ENCODE peak calls at places on chromosomes 5 and 9, in seven cellular contexts. One of them, this sample, is unnamed. For H3K36me3, the result is how much of the 10 kb centered on the place peaks cover.

GRCh38 chr5:145587308-145588071 is 247.7 kb downstream of the PRELID2 start:
- DNase-seq in tibial nerve: no peak
- DNase-seq in HepG2: peak
- DNase-seq in GM12878: no peak
- DNase-seq in K562: no peak
- DNase-seq in stomach: no peak
- DNase-seq in ovary: peak
- DNase-seq in this sample: no peak

GRCh38 chr5:58871648-58872242 is 288.9 kb downstream of the RAB3C start:
- DNase-seq in K562: peak
- DNase-seq in tibial nerve: no peak
- DNase-seq in ovary: peak
- DNase-seq in HepG2: peak
- DNase-seq in stomach: no peak
- DNase-seq in GM12878: no peak
- DNase-seq in this sample: no peak

GRCh38 chr9:132239999-132240859 is 78.4 kb downstream of the NTNG2 start:
- DNase-seq in HepG2: no peak
- DNase-seq in GM12878: no peak
- DNase-seq in K562: no peak
- DNase-seq in ovary: peak
- DNase-seq in stomach: no peak
- DNase-seq in tibial nerve: no peak
- DNase-seq in this sample: no peak

GRCh38 chr9:99489043-99489378 is 266.9 kb downstream of the SEC61B start:
- DNase-seq in K562: no peak
- DNase-seq in tibial nerve: no peak
- DNase-seq in HepG2: no peak
- DNase-seq in stomach: no peak
- DNase-seq in ovary: no peak
- DNase-seq in GM12878: no peak
- DNase-seq in this sample: no peak

GRCh38 chr5:472656-473343 is 29.8 kb downstream of the EXOC3 start:
- DNase-seq in GM12878: no peak
- DNase-seq in HepG2: peak
- DNase-seq in K562: peak
- DNase-seq in stomach: peak
- DNase-seq in ovary: peak
- DNase-seq in tibial nerve: peak
- DNase-seq in this sample: peak

GRCh38 chr9:71820516-71820915 is 52.2 kb upstream of the CEMIP2 start:
- DNase-seq in HepG2: no peak
- DNase-seq in ovary: no peak
- DNase-seq in tibial nerve: no peak
- DNase-seq in stomach: no peak
- DNase-seq in GM12878: no peak
- DNase-seq in K562: no peak
- DNase-seq in this sample: no peak

GRCh38 chr5:156169495-156169894 is 157.5 kb upstream of the SGCD start:
- DNase-seq in K562: no peak
- DNase-seq in stomach: no peak
- DNase-seq in HepG2: no peak
- DNase-seq in ovary: no peak
- DNase-seq in tibial nerve: no peak
- DNase-seq in GM12878: no peak
- DNase-seq in this sample: no peak

GRCh38 chr9:113454914-113455761 is 8.4 kb upstream of the RGS3 start:
- DNase-seq in GM12878: no peak
- DNase-seq in tibial nerve: no peak
- DNase-seq in K562: peak
- DNase-seq in HepG2: peak
- DNase-seq in ovary: peak
- DNase-seq in stomach: peak
- DNase-seq in this sample: no peak

GRCh38 chr5:62720036-62720441 is 141.4 kb downstream of the LRRC70 start:
- DNase-seq in GM12878: peak
- DNase-seq in K562: peak
- DNase-seq in stomach: peak
- DNase-seq in tibial nerve: no peak
- DNase-seq in ovary: no peak
- DNase-seq in HepG2: peak
- DNase-seq in this sample: no peak

GRCh38 chr9:113992276-113992951 is 85.7 kb downstream of the AMBP start:
- DNase-seq in K562: no peak
- DNase-seq in tibial nerve: no peak
- DNase-seq in HepG2: no peak
- DNase-seq in ovary: no peak
- DNase-seq in stomach: peak
- DNase-seq in GM12878: no peak
- DNase-seq in this sample: no peak

GRCh38 chr5:59190746-59191145 is 607.9 kb downstream of the RAB3C start:
- DNase-seq in ovary: no peak
- DNase-seq in K562: no peak
- DNase-seq in tibial nerve: no peak
- DNase-seq in stomach: no peak
- DNase-seq in GM12878: no peak
- DNase-seq in HepG2: no peak
- DNase-seq in this sample: no peak

GRCh38 chr5:40291338-40291737 is 388.4 kb upstream of the PTGER4 start:
- DNase-seq in K562: no peak
- DNase-seq in HepG2: no peak
- DNase-seq in GM12878: no peak
- DNase-seq in ovary: no peak
- DNase-seq in tibial nerve: no peak
- DNase-seq in stomach: no peak
- DNase-seq in this sample: no peak

GRCh38 chr5:160269017-160269416 is 39.7 kb downstream of the FABP6 start:
- DNase-seq in ovary: peak
- DNase-seq in K562: no peak
- DNase-seq in stomach: peak
- DNase-seq in tibial nerve: peak
- DNase-seq in HepG2: no peak
- DNase-seq in GM12878: no peak
- DNase-seq in this sample: peak

GRCh38 chr9:116391306-116391900 is 237.8 kb downstream of the PAPPA start:
- DNase-seq in HepG2: no peak
- DNase-seq in GM12878: no peak
- DNase-seq in K562: no peak
- DNase-seq in ovary: no peak
- DNase-seq in stomach: no peak
- DNase-seq in tibial nerve: no peak
- DNase-seq in this sample: no peak

GRCh38 chr5:138275379-138275782 is 960 bp upstream of the GFRA3 start:
- DNase-seq in tibial nerve: no peak
- DNase-seq in ovary: no peak
- DNase-seq in HepG2: peak
- DNase-seq in K562: no peak
- DNase-seq in GM12878: no peak
- DNase-seq in stomach: no peak
- DNase-seq in this sample: no peak

GRCh38 chr9:91946825-91947224 is 3.2 kb downstream of the ROR2 start:
- DNase-seq in HepG2: no peak
- DNase-seq in GM12878: no peak
- DNase-seq in K562: no peak
- DNase-seq in tibial nerve: no peak
- DNase-seq in ovary: no peak
- DNase-seq in stomach: no peak
- DNase-seq in this sample: no peak

GRCh38 chr9:136644343-136644592 is 18.4 kb upstream of the EGFL7 start:
- DNase-seq in stomach: peak
- DNase-seq in tibial nerve: no peak
- DNase-seq in GM12878: no peak
- DNase-seq in ovary: peak
- DNase-seq in HepG2: no peak
- DNase-seq in K562: peak
- DNase-seq in this sample: peak

GRCh38 chr5:172806897-172807672 is 27.0 kb upstream of the ERGIC1 start:
- DNase-seq in HepG2: peak
- DNase-seq in stomach: peak
- DNase-seq in tibial nerve: peak
- DNase-seq in ovary: peak
- DNase-seq in K562: peak
- DNase-seq in GM12878: peak
- DNase-seq in this sample: peak
- TF ChIP-seq EP300 in HepG2: no peak
- TF ChIP-seq EP300 in stomach: no peak
- TF ChIP-seq EP300 in tibial nerve: peak
- TF ChIP-seq EP300 in ovary: no peak
- TF ChIP-seq EP300 in K562: peak
- TF ChIP-seq EP300 in GM12878: no peak
- TF ChIP-seq EP300 in this sample: no peak

GRCh38 chr5:36689225-36689624 is 82.8 kb downstream of the SLC1A3 start:
- DNase-seq in GM12878: no peak
- DNase-seq in tibial nerve: no peak
- DNase-seq in K562: no peak
- DNase-seq in ovary: no peak
- DNase-seq in HepG2: no peak
- DNase-seq in stomach: no peak
- DNase-seq in this sample: no peak
- TF ChIP-seq POLR2A in GM12878: no peak
- TF ChIP-seq POLR2A in tibial nerve: no peak
- TF ChIP-seq POLR2A in K562: no peak
- TF ChIP-seq POLR2A in ovary: no peak
- TF ChIP-seq POLR2A in HepG2: no peak
- TF ChIP-seq POLR2A in stomach: no peak
- TF ChIP-seq POLR2A in this sample: no peak

GRCh38 chr5:176406436-176407052 is 9.8 kb downstream of the CLTB start:
- DNase-seq in ovary: no peak
- DNase-seq in tibial nerve: no peak
- DNase-seq in stomach: no peak
- DNase-seq in K562: peak
- DNase-seq in HepG2: no peak
- DNase-seq in GM12878: no peak
- DNase-seq in this sample: peak
- H3K36me3 ChIP-seq in ovary: under half
- H3K36me3 ChIP-seq in tibial nerve: half or more
- H3K36me3 ChIP-seq in stomach: half or more
- H3K36me3 ChIP-seq in K562: under half
- H3K36me3 ChIP-seq in HepG2: under half
- H3K36me3 ChIP-seq in GM12878: under half
- H3K36me3 ChIP-seq in this sample: under half

DNA sequence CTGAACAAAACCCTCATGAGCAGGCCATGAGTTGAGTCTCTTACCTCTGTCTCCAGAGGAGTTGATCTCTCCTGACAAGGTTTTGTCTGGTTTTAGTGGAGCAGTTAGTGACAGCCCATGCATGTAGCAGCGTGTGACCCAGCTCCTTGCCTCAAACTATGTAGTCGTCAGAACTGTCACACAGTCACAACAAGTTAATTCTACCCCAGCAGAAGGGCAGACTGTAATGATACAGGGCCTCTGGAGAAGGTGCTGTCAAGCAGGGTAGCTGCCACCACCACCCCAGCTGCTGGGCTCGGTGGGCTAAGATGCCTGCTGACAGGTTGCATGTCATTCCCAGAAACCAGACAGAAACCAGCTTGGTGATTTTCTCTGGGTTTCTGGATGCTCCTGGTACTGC is 194.5 kb downstream of the PSAT1 start:
- DNase-seq in ovary: no peak
- DNase-seq in GM12878: no peak
- DNase-seq in stomach: no peak
- DNase-seq in tibial nerve: no peak
- DNase-seq in HepG2: no peak
- DNase-seq in K562: no peak
- DNase-seq in this sample: no peak
- TF ChIP-seq EP300 in ovary: no peak
- TF ChIP-seq EP300 in GM12878: no peak
- TF ChIP-seq EP300 in stomach: no peak
- TF ChIP-seq EP300 in tibial nerve: no peak
- TF ChIP-seq EP300 in HepG2: no peak
- TF ChIP-seq EP300 in K562: no peak
- TF ChIP-seq EP300 in this sample: no peak

GRCh38 chr5:69189162-69190086 is at the start of gene CENPH:
- DNase-seq in stomach: peak
- DNase-seq in ovary: peak
- DNase-seq in K562: peak
- DNase-seq in HepG2: peak
- DNase-seq in GM12878: peak
- DNase-seq in tibial nerve: peak
- DNase-seq in this sample: peak
- TF ChIP-seq POLR2A in stomach: no peak
- TF ChIP-seq POLR2A in ovary: peak
- TF ChIP-seq POLR2A in K562: peak
- TF ChIP-seq POLR2A in HepG2: peak
- TF ChIP-seq POLR2A in GM12878: peak
- TF ChIP-seq POLR2A in tibial nerve: no peak
- TF ChIP-seq POLR2A in this sample: no peak

GRCh38 chr9:36214571-36214970 is 23.9 kb downstream of the CLTA start:
- DNase-seq in stomach: no peak
- DNase-seq in ovary: no peak
- DNase-seq in K562: no peak
- DNase-seq in tibial nerve: no peak
- DNase-seq in HepG2: no peak
- DNase-seq in GM12878: no peak
- DNase-seq in this sample: no peak

GRCh38 chr9:36218011-36218410 is 27.3 kb downstream of the CLTA start:
- DNase-seq in HepG2: no peak
- DNase-seq in K562: no peak
- DNase-seq in ovary: no peak
- DNase-seq in tibial nerve: no peak
- DNase-seq in GM12878: no peak
- DNase-seq in stomach: no peak
- DNase-seq in this sample: no peak

GRCh38 chr9:36213989-36214388 is 23.3 kb downstream of the CLTA start:
- DNase-seq in stomach: no peak
- DNase-seq in ovary: no peak
- DNase-seq in K562: no peak
- DNase-seq in GM12878: no peak
- DNase-seq in tibial nerve: no peak
- DNase-seq in HepG2: no peak
- DNase-seq in this sample: no peak

GRCh38 chr9:36218411-36218901 is 27.7 kb downstream of the CLTA start:
- DNase-seq in K562: no peak
- DNase-seq in stomach: no peak
- DNase-seq in GM12878: no peak
- DNase-seq in ovary: no peak
- DNase-seq in tibial nerve: no peak
- DNase-seq in HepG2: no peak
- DNase-seq in this sample: no peak

DNA sequence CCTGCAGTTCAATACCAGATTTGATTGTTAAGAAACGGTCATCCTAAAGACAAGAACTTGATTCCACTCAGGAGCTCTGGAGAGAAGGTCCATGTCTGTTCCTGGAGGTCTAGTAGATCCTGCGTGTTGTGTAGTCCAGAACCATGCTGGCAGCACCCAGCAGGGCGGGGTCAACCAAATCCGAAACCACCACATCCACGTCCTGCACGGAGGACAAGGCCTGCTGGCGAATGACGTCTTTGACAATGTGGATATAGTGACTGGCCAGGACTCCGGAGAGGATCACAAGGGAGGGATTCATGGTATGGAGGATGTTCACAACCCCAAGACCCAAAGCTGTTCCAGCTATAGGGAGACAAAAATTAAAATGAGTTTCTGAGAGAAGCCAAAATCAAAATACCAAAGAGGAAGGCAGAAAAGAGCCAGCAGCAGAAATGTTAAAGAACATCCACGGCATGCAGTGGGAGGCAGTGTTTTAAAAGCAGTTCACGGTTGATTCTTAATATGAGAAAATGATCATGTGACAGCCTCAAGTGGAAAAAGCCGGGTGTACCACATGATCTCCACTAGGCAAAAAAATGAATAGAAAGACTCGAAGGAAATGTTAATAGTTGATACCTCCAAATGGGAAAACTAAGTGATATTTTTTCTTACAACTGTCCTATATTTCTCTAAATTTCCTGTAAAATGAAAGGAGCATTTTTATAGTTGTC is 26.7 kb downstream of the CLTA start:
- DNase-seq in tibial nerve: no peak
- DNase-seq in stomach: no peak
- DNase-seq in ovary: no peak
- DNase-seq in GM12878: no peak
- DNase-seq in HepG2: no peak
- DNase-seq in K562: no peak
- DNase-seq in this sample: no peak
- H3K36me3 ChIP-seq in tibial nerve: half or more
- H3K36me3 ChIP-seq in stomach: half or more
- H3K36me3 ChIP-seq in ovary: under half
- H3K36me3 ChIP-seq in GM12878: under half
- H3K36me3 ChIP-seq in HepG2: half or more
- H3K36me3 ChIP-seq in K562: half or more
- H3K36me3 ChIP-seq in this sample: half or more

This sample was measured in transverse colon.